ENCODE peak calls at places on chromosomes 5 and 9, in five cellular contexts. One of them, this sample, is unnamed.

GRCh38 chr9:89732295-89732951 is 127.6 kb downstream of the GADD45G start:
- DNase-seq in GM12878: no peak
- DNase-seq in ovary: peak
- DNase-seq in CD8-positive, alpha-beta T cell: no peak
- DNase-seq in brain microvascular endothelial cell: no peak
- DNase-seq in this sample: no peak

GRCh38 chr5:157608972-157609565 is 33.5 kb upstream of the ADAM19 start:
- DNase-seq in GM12878: no peak
- DNase-seq in ovary: no peak
- DNase-seq in CD8-positive, alpha-beta T cell: no peak
- DNase-seq in brain microvascular endothelial cell: no peak
- DNase-seq in this sample: peak

GRCh38 chr9:84761137-84761808 is 91.7 kb downstream of the NTRK2 start:
- DNase-seq in GM12878: no peak
- DNase-seq in ovary: no peak
- DNase-seq in CD8-positive, alpha-beta T cell: no peak
- DNase-seq in brain microvascular endothelial cell: no peak
- DNase-seq in this sample: no peak

GRCh38 chr9:93592389-93593021 is 16.1 kb downstream of the PHF2 start:
- DNase-seq in GM12878: no peak
- DNase-seq in ovary: no peak
- DNase-seq in CD8-positive, alpha-beta T cell: no peak
- DNase-seq in brain microvascular endothelial cell: no peak
- DNase-seq in this sample: no peak

GRCh38 chr9:110942522-110942921 is 95.7 kb downstream of the LPAR1 start:
- DNase-seq in GM12878: no peak
- DNase-seq in ovary: no peak
- DNase-seq in CD8-positive, alpha-beta T cell: no peak
- DNase-seq in brain microvascular endothelial cell: peak
- DNase-seq in this sample: no peak

GRCh38 chr5:104297076-104297475 is 734.5 kb upstream of the NUDT12 start:
- DNase-seq in GM12878: no peak
- DNase-seq in ovary: no peak
- DNase-seq in CD8-positive, alpha-beta T cell: no peak
- DNase-seq in brain microvascular endothelial cell: peak
- DNase-seq in this sample: no peak

GRCh38 chr5:172223901-172224873 is 30.2 kb downstream of the EFCAB9 start:
- DNase-seq in GM12878: peak
- DNase-seq in ovary: no peak
- DNase-seq in CD8-positive, alpha-beta T cell: no peak
- DNase-seq in brain microvascular endothelial cell: no peak
- DNase-seq in this sample: no peak

GRCh38 chr5:145946112-145946861 is 9.9 kb downstream of the SH3RF2 start:
- DNase-seq in GM12878: peak
- DNase-seq in ovary: no peak
- DNase-seq in CD8-positive, alpha-beta T cell: no peak
- DNase-seq in brain microvascular endothelial cell: peak
- DNase-seq in this sample: peak

GRCh38 chr9:76153902-76154629 is 240.2 kb downstream of the RFK start:
- DNase-seq in GM12878: no peak
- DNase-seq in ovary: no peak
- DNase-seq in CD8-positive, alpha-beta T cell: no peak
- DNase-seq in brain microvascular endothelial cell: no peak
- DNase-seq in this sample: no peak

GRCh38 chr9:117334101-117334500 is 80.8 kb downstream of the ASTN2 start:
- DNase-seq in GM12878: no peak
- DNase-seq in ovary: no peak
- DNase-seq in CD8-positive, alpha-beta T cell: no peak
- DNase-seq in brain microvascular endothelial cell: no peak
- DNase-seq in this sample: no peak

GRCh38 chr5:112338681-112339337 is 80.3 kb downstream of the EPB41L4A start:
- DNase-seq in GM12878: no peak
- DNase-seq in ovary: no peak
- DNase-seq in CD8-positive, alpha-beta T cell: no peak
- DNase-seq in brain microvascular endothelial cell: peak
- DNase-seq in this sample: no peak

GRCh38 chr5:179346875-179347274 is 1.6 kb upstream of the ADAMTS2 start:
- DNase-seq in GM12878: no peak
- DNase-seq in ovary: no peak
- DNase-seq in CD8-positive, alpha-beta T cell: no peak
- DNase-seq in brain microvascular endothelial cell: no peak
- DNase-seq in this sample: no peak

GRCh38 chr5:179345179-179345428 is 157 bp downstream of the ADAMTS2 start:
- DNase-seq in GM12878: no peak
- DNase-seq in ovary: no peak
- DNase-seq in CD8-positive, alpha-beta T cell: no peak
- DNase-seq in brain microvascular endothelial cell: no peak
- DNase-seq in this sample: no peak

GRCh38 chr5:179347581-179347980 is 2.3 kb upstream of the ADAMTS2 start:
- DNase-seq in GM12878: no peak
- DNase-seq in ovary: no peak
- DNase-seq in CD8-positive, alpha-beta T cell: no peak
- DNase-seq in brain microvascular endothelial cell: no peak
- DNase-seq in this sample: no peak

GRCh38 chr5:179345429-179346321 is at the start of gene ADAMTS2:
- DNase-seq in GM12878: no peak
- DNase-seq in ovary: peak
- DNase-seq in CD8-positive, alpha-beta T cell: no peak
- DNase-seq in brain microvascular endothelial cell: peak
- DNase-seq in this sample: no peak

DNA sequence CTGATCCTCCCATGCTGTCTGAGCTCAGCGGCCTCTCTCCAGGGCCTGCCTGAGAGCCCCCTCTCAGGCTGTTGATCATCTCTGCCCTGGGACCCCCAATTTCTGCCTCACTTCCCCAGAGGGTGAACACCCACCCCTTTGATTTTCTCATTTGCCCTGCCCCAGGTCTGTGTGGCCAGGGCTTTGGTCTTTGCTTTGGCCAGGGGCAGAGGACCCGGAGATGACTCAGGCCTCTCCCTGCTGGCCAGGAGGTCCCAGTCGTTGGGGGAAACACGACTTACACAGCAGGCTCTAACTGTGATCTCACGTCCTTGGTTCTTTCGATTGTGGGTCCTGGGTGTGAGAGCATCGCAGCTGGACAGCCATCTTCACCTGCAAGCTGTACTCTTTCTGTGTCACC is 1.1 kb upstream of the ADAMTS2 start:
- DNase-seq in GM12878: no peak
- DNase-seq in ovary: no peak
- DNase-seq in CD8-positive, alpha-beta T cell: no peak
- DNase-seq in brain microvascular endothelial cell: peak
- DNase-seq in this sample: no peak
- H3K4me3 ChIP-seq in GM12878: no peak
- H3K4me3 ChIP-seq in ovary: no peak
- H3K4me3 ChIP-seq in CD8-positive, alpha-beta T cell: no peak
- H3K4me3 ChIP-seq in brain microvascular endothelial cell: no peak
- H3K4me3 ChIP-seq in this sample: no peak

GRCh38 chr9:104927912-104928740 is at the start of gene ABCA1:
- DNase-seq in GM12878: no peak
- DNase-seq in ovary: peak
- DNase-seq in CD8-positive, alpha-beta T cell: peak
- DNase-seq in brain microvascular endothelial cell: peak
- DNase-seq in this sample: no peak

GRCh38 chr9:104927216-104927911 is 591 bp downstream of the ABCA1 start:
- DNase-seq in GM12878: no peak
- DNase-seq in ovary: peak
- DNase-seq in CD8-positive, alpha-beta T cell: peak
- DNase-seq in brain microvascular endothelial cell: peak
- DNase-seq in this sample: no peak

GRCh38 chr9:104921067-104921741 is 6.8 kb downstream of the ABCA1 start:
- DNase-seq in GM12878: no peak
- DNase-seq in ovary: no peak
- DNase-seq in CD8-positive, alpha-beta T cell: no peak
- DNase-seq in brain microvascular endothelial cell: no peak
- DNase-seq in this sample: no peak

GRCh38 chr9:104923289-104923688 is 4.7 kb downstream of the ABCA1 start:
- DNase-seq in GM12878: no peak
- DNase-seq in ovary: no peak
- DNase-seq in CD8-positive, alpha-beta T cell: no peak
- DNase-seq in brain microvascular endothelial cell: peak
- DNase-seq in this sample: peak

DNA sequence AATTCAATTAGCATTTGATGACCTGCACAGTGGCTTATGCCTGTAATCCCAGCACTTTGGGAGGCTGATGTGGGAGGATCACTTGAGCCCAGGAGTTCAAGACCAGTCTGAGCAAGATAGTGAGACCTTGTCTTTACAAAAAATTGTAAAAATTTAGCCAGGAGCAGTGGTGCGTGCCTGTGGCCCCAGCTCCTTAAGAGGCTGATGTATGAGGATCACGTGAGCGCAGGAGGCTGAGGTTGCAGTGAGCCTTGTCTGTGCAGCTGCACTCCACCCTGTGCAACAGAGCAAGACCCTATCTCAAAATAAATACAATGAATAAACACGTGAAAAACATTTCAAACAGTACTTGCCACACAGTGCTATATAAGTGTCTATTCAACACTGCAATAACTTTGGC is 4.2 kb downstream of the ABCA1 start:
- DNase-seq in GM12878: no peak
- DNase-seq in ovary: no peak
- DNase-seq in CD8-positive, alpha-beta T cell: no peak
- DNase-seq in brain microvascular endothelial cell: no peak
- DNase-seq in this sample: no peak
- H3K4me3 ChIP-seq in GM12878: no peak
- H3K4me3 ChIP-seq in ovary: no peak
- H3K4me3 ChIP-seq in CD8-positive, alpha-beta T cell: no peak
- H3K4me3 ChIP-seq in brain microvascular endothelial cell: no peak
- H3K4me3 ChIP-seq in this sample: no peak

DNA sequence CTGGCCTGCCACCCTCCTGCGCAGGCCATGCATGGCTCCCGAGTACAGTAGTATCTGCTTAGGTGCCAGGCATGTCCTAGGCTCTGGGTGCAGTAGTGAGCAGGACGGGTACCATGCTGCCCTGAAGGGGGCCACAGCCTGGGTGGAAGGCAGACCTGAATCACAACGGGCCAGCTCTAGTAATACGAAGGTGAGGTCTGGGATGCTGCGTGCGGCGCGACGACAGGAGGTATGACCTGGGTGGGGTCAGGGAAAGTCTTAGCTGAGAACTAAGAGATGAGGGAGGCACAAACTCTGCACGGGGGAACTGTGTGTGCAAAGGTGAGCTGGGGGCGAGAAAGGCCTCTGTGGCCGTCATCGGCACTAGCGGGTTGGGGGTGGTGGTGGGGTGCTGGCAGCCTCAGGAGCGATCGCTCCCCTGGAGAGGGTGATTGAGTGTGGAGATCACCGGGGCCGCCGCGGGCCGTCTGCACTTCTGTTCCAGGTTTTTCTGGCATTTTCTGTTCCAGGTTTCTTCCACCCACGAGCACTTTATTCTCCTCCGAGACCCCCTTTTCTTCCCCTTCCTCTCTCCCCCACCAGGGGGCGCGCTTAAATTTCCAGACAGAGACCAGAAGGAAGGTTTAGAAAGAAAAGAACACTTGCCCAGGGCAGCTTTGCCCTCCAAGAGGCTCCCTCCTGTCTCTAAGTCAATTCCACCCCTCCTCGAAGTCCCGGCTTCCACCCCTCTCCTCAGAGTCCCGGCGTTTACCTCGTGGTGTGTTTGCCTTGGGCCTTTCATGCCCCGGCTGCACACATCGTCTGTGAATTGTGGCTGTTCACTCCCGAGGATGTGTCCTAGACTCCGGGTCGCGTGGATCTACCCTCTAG is 15.1 kb downstream of the PDLIM4 start:
- DNase-seq in GM12878: no peak
- DNase-seq in ovary: peak
- DNase-seq in CD8-positive, alpha-beta T cell: peak
- DNase-seq in brain microvascular endothelial cell: peak
- DNase-seq in this sample: no peak
- H3K4me3 ChIP-seq in GM12878: no peak
- H3K4me3 ChIP-seq in ovary: no peak
- H3K4me3 ChIP-seq in CD8-positive, alpha-beta T cell: no peak
- H3K4me3 ChIP-seq in brain microvascular endothelial cell: no peak
- H3K4me3 ChIP-seq in this sample: no peak

DNA sequence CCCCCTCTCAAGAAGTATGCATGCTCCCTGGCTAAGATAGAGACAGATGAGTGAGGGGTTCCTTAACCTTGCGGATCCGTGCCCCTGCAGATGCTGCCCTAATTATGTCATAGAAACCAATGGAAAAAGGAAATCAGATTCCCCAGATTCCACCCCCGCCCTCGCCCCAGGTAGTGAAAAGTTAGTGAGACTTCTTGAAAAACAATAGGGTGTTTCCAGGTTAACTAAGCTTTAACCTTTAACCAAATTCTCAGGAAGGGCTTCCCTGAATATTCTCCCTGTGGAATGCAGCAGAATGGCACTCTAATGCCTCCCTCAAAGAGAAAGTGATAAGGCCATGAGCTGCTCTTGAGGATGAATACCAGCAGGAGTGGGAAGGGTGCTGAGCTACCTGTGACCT is 116.0 kb upstream of the RANBP3L start:
- DNase-seq in GM12878: no peak
- DNase-seq in ovary: no peak
- DNase-seq in CD8-positive, alpha-beta T cell: no peak
- DNase-seq in brain microvascular endothelial cell: no peak
- DNase-seq in this sample: no peak
- H3K4me3 ChIP-seq in GM12878: no peak
- H3K4me3 ChIP-seq in ovary: no peak
- H3K4me3 ChIP-seq in CD8-positive, alpha-beta T cell: no peak
- H3K4me3 ChIP-seq in brain microvascular endothelial cell: no peak
- H3K4me3 ChIP-seq in this sample: no peak

GRCh38 chr9:125759812-125760134 is 12.6 kb downstream of the PBX3 start:
- DNase-seq in GM12878: no peak
- DNase-seq in ovary: no peak
- DNase-seq in CD8-positive, alpha-beta T cell: no peak
- DNase-seq in brain microvascular endothelial cell: no peak
- DNase-seq in this sample: no peak
- H3K4me3 ChIP-seq in GM12878: peak
- H3K4me3 ChIP-seq in ovary: peak
- H3K4me3 ChIP-seq in CD8-positive, alpha-beta T cell: peak
- H3K4me3 ChIP-seq in brain microvascular endothelial cell: no peak
- H3K4me3 ChIP-seq in this sample: peak

DNA sequence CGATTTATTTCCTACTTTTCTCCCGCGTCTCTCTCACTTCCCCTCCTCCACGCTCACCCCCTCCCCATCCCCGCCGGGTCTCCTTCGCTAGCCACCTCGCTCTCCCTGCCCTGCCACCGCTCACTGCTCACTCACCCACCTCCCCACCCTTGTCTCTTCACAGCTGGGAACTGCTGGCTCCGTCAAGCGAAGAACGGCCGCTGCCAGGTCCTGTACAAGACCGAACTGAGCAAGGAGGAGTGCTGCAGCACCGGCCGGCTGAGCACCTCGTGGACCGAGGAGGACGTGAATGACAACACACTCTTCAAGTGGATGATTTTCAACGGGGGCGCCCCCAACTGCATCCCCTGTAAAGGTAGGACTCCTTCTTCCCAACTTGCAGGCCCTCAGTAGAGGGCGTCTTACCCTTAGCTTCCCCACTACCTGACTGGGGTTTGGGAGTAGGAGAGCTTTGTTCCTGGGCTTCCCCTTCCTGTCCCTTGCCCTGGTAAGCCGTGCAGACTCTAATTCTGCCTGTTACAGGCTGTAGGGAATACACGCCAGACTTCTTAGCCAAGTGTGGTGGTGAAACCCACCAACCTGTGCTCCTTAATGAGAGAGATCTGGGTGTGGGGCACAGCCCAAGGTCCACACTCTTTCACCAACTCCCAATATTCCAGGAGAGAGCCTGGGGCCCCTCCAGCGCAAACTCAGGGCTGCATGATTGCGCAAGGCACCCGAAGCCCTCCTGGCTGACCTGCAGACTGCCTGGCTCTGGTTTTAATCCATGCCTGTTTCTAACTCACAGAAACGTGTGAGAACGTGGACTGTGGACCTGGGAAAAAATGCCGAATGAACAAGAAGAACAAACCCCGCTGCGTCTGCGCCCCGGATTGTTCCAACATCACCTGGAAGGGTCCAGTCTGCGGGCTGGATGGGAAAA is 2.5 kb downstream of the FST start:
- DNase-seq in GM12878: no peak
- DNase-seq in ovary: peak
- DNase-seq in CD8-positive, alpha-beta T cell: no peak
- DNase-seq in brain microvascular endothelial cell: no peak
- DNase-seq in this sample: no peak
- H3K4me3 ChIP-seq in GM12878: peak
- H3K4me3 ChIP-seq in ovary: peak
- H3K4me3 ChIP-seq in CD8-positive, alpha-beta T cell: peak
- H3K4me3 ChIP-seq in brain microvascular endothelial cell: peak
- H3K4me3 ChIP-seq in this sample: peak

This sample was measured in AG09309.